ENCODE peak calls at places on chromosomes 11 and 22, in seven cellular contexts. One of them, this sample, is unnamed.

GRCh38 chr22:28884754-28885375 is 1.5 kb downstream of the ZNRF3 start:
- DNase-seq in mesendoderm: peak
- DNase-seq in H9: no peak
- DNase-seq in IMR-90: no peak
- DNase-seq in trophoblast cell: no peak
- DNase-seq in H1: no peak
- DNase-seq in neuronal stem cell: no peak
- DNase-seq in this sample: peak

GRCh38 chr11:82191690-82192089 is 542.0 kb downstream of the FAM181B start:
- DNase-seq in IMR-90: no peak
- DNase-seq in trophoblast cell: no peak
- DNase-seq in neuronal stem cell: no peak
- DNase-seq in H1: no peak
- DNase-seq in H9: no peak
- DNase-seq in mesendoderm: no peak
- DNase-seq in this sample: no peak

GRCh38 chr11:95592455-95592854 is 197.1 kb downstream of the FAM76B start:
- DNase-seq in trophoblast cell: no peak
- DNase-seq in H1: peak
- DNase-seq in IMR-90: peak
- DNase-seq in H9: peak
- DNase-seq in neuronal stem cell: no peak
- DNase-seq in mesendoderm: peak
- DNase-seq in this sample: peak

GRCh38 chr11:128343870-128344269 is 243.5 kb downstream of the ETS1 start:
- DNase-seq in H9: no peak
- DNase-seq in H1: no peak
- DNase-seq in mesendoderm: no peak
- DNase-seq in neuronal stem cell: no peak
- DNase-seq in trophoblast cell: no peak
- DNase-seq in IMR-90: peak
- DNase-seq in this sample: no peak

GRCh38 chr11:66047541-66048365 is 1.2 kb downstream of the GAL3ST3 start:
- DNase-seq in IMR-90: no peak
- DNase-seq in mesendoderm: no peak
- DNase-seq in trophoblast cell: no peak
- DNase-seq in H9: no peak
- DNase-seq in H1: no peak
- DNase-seq in neuronal stem cell: no peak
- DNase-seq in this sample: no peak

GRCh38 chr11:74646215-74646614 is 53.8 kb downstream of the POLD3 start:
- DNase-seq in trophoblast cell: no peak
- DNase-seq in H9: no peak
- DNase-seq in IMR-90: no peak
- DNase-seq in neuronal stem cell: no peak
- DNase-seq in H1: no peak
- DNase-seq in mesendoderm: no peak
- DNase-seq in this sample: no peak

GRCh38 chr11:28981331-28981865 is 873.2 kb downstream of the METTL15 start:
- DNase-seq in neuronal stem cell: no peak
- DNase-seq in IMR-90: peak
- DNase-seq in H9: no peak
- DNase-seq in mesendoderm: no peak
- DNase-seq in H1: no peak
- DNase-seq in trophoblast cell: no peak
- DNase-seq in this sample: no peak

GRCh38 chr22:24945430-24945829 is 1.1 kb downstream of the LHFPL7 start:
- DNase-seq in mesendoderm: no peak
- DNase-seq in H9: no peak
- DNase-seq in neuronal stem cell: no peak
- DNase-seq in trophoblast cell: no peak
- DNase-seq in H1: no peak
- DNase-seq in IMR-90: no peak
- DNase-seq in this sample: no peak

GRCh38 chr11:126150256-126150655 is 61.2 kb downstream of the RPUSD4 start:
- DNase-seq in mesendoderm: no peak
- DNase-seq in neuronal stem cell: no peak
- DNase-seq in H9: no peak
- DNase-seq in IMR-90: no peak
- DNase-seq in trophoblast cell: no peak
- DNase-seq in H1: no peak
- DNase-seq in this sample: no peak

GRCh38 chr11:1875093-1875785 is 16.5 kb downstream of the PRR33 start:
- DNase-seq in H9: no peak
- DNase-seq in trophoblast cell: no peak
- DNase-seq in H1: no peak
- DNase-seq in neuronal stem cell: no peak
- DNase-seq in IMR-90: no peak
- DNase-seq in mesendoderm: no peak
- DNase-seq in this sample: no peak

GRCh38 chr11:8225589-8226036 is 38.1 kb downstream of the LMO1 start:
- DNase-seq in neuronal stem cell: peak
- DNase-seq in H1: peak
- DNase-seq in H9: peak
- DNase-seq in mesendoderm: peak
- DNase-seq in trophoblast cell: peak
- DNase-seq in IMR-90: peak
- DNase-seq in this sample: peak

GRCh38 chr11:96863520-96863919 is 473.7 kb downstream of the JRKL start:
- DNase-seq in trophoblast cell: no peak
- DNase-seq in H1: no peak
- DNase-seq in mesendoderm: no peak
- DNase-seq in IMR-90: no peak
- DNase-seq in H9: no peak
- DNase-seq in neuronal stem cell: no peak
- DNase-seq in this sample: no peak

GRCh38 chr11:125192194-125192593 is 27.6 kb downstream of the PKNOX2 start:
- DNase-seq in IMR-90: no peak
- DNase-seq in mesendoderm: peak
- DNase-seq in H9: no peak
- DNase-seq in neuronal stem cell: no peak
- DNase-seq in trophoblast cell: no peak
- DNase-seq in H1: no peak
- DNase-seq in this sample: no peak

GRCh38 chr22:25680949-25681348 is 61.0 kb upstream of the MYO18B start:
- DNase-seq in mesendoderm: no peak
- DNase-seq in neuronal stem cell: no peak
- DNase-seq in IMR-90: no peak
- DNase-seq in H1: no peak
- DNase-seq in H9: no peak
- DNase-seq in trophoblast cell: no peak
- DNase-seq in this sample: no peak

GRCh38 chr11:4183410-4184057 is 88.9 kb downstream of the RRM1 start:
- DNase-seq in trophoblast cell: no peak
- DNase-seq in IMR-90: no peak
- DNase-seq in H1: no peak
- DNase-seq in neuronal stem cell: no peak
- DNase-seq in H9: no peak
- DNase-seq in mesendoderm: no peak
- DNase-seq in this sample: no peak

GRCh38 chr11:7955191-7955590 is 10.1 kb downstream of the NLRP10 start:
- DNase-seq in IMR-90: no peak
- DNase-seq in H9: no peak
- DNase-seq in neuronal stem cell: no peak
- DNase-seq in mesendoderm: no peak
- DNase-seq in trophoblast cell: no peak
- DNase-seq in H1: no peak
- DNase-seq in this sample: no peak

GRCh38 chr11:22666700-22667439 is 459 bp downstream of the GAS2 start:
- DNase-seq in trophoblast cell: no peak
- DNase-seq in mesendoderm: peak
- DNase-seq in neuronal stem cell: peak
- DNase-seq in IMR-90: no peak
- DNase-seq in H9: peak
- DNase-seq in H1: peak
- DNase-seq in this sample: peak

GRCh38 chr22:37464181-37464580 is 22.0 kb downstream of the MFNG start:
- DNase-seq in mesendoderm: no peak
- DNase-seq in neuronal stem cell: no peak
- DNase-seq in trophoblast cell: no peak
- DNase-seq in H1: no peak
- DNase-seq in IMR-90: no peak
- DNase-seq in H9: no peak
- DNase-seq in this sample: no peak

GRCh38 chr22:19497245-19497644 is 17.5 kb downstream of the CDC45 start:
- DNase-seq in neuronal stem cell: no peak
- DNase-seq in trophoblast cell: no peak
- DNase-seq in mesendoderm: no peak
- DNase-seq in IMR-90: peak
- DNase-seq in H1: no peak
- DNase-seq in H9: no peak
- DNase-seq in this sample: peak

GRCh38 chr22:23888615-23889401 is 5.4 kb upstream of the MIF start:
- DNase-seq in mesendoderm: peak
- DNase-seq in neuronal stem cell: no peak
- DNase-seq in IMR-90: peak
- DNase-seq in H9: no peak
- DNase-seq in trophoblast cell: no peak
- DNase-seq in H1: no peak
- DNase-seq in this sample: peak

GRCh38 chr22:37208401-37209139 is 3.7 kb downstream of the SSTR3 start:
- DNase-seq in mesendoderm: no peak
- DNase-seq in trophoblast cell: no peak
- DNase-seq in neuronal stem cell: no peak
- DNase-seq in IMR-90: no peak
- DNase-seq in H1: no peak
- DNase-seq in H9: no peak
- DNase-seq in this sample: no peak

GRCh38 chr11:74069146-74070046 is 60.5 kb upstream of the UCP3 start:
- DNase-seq in H1: no peak
- DNase-seq in IMR-90: peak
- DNase-seq in trophoblast cell: peak
- DNase-seq in neuronal stem cell: no peak
- DNase-seq in mesendoderm: no peak
- DNase-seq in H9: no peak
- DNase-seq in this sample: no peak

GRCh38 chr11:62125316-62125715 is 1.5 kb downstream of the INCENP start:
- DNase-seq in IMR-90: no peak
- DNase-seq in H1: no peak
- DNase-seq in H9: no peak
- DNase-seq in mesendoderm: no peak
- DNase-seq in neuronal stem cell: no peak
- DNase-seq in trophoblast cell: no peak
- DNase-seq in this sample: no peak

GRCh38 chr11:12599408-12600143 is 74.6 kb upstream of the TEAD1 start:
- DNase-seq in H1: peak
- DNase-seq in H9: peak
- DNase-seq in mesendoderm: peak
- DNase-seq in IMR-90: no peak
- DNase-seq in neuronal stem cell: peak
- DNase-seq in trophoblast cell: peak
- DNase-seq in this sample: peak

GRCh38 chr22:36644333-36644757 is 59.2 kb downstream of the CACNG2 start:
- DNase-seq in IMR-90: peak
- DNase-seq in H1: peak
- DNase-seq in H9: peak
- DNase-seq in trophoblast cell: peak
- DNase-seq in mesendoderm: peak
- DNase-seq in neuronal stem cell: peak
- DNase-seq in this sample: peak

GRCh38 chr11:15903246-15903645 is 453.1 kb downstream of the SOX6 start:
- DNase-seq in H9: no peak
- DNase-seq in H1: no peak
- DNase-seq in mesendoderm: peak
- DNase-seq in neuronal stem cell: no peak
- DNase-seq in trophoblast cell: peak
- DNase-seq in IMR-90: no peak
- DNase-seq in this sample: no peak

GRCh38 chr22:31872209-31872608 is 72.1 kb upstream of the YWHAH start:
- DNase-seq in neuronal stem cell: no peak
- DNase-seq in trophoblast cell: no peak
- DNase-seq in mesendoderm: peak
- DNase-seq in H9: peak
- DNase-seq in IMR-90: no peak
- DNase-seq in H1: peak
- DNase-seq in this sample: peak

GRCh38 chr11:79561496-79561895 is 120.7 kb upstream of the TENM4 start:
- DNase-seq in H1: no peak
- DNase-seq in trophoblast cell: peak
- DNase-seq in mesendoderm: no peak
- DNase-seq in IMR-90: no peak
- DNase-seq in neuronal stem cell: no peak
- DNase-seq in H9: no peak
- DNase-seq in this sample: no peak

GRCh38 chr11:35029979-35030378 is 109.0 kb upstream of the CD44 start:
- DNase-seq in H1: no peak
- DNase-seq in H9: no peak
- DNase-seq in IMR-90: peak
- DNase-seq in neuronal stem cell: no peak
- DNase-seq in trophoblast cell: peak
- DNase-seq in mesendoderm: peak
- DNase-seq in this sample: peak

DNA sequence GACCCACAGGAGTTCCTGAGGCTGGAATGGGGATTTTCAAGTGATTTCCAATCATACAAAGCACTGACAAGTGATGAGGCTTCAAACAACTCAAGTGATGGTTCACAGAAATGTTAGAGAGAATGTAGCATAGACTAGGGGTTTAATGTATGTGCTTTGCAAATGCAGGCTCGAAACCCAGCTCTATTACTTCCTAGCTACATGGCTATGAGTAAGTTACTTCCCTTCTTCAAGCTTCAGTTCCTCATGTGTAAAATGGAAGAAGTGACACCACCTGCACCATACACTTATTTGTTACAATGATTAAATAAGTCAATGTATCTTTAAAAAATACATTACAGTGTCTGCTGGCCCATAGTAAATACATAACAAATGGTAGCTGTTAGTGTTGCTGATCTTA is 139.8 kb downstream of the CCDC81 start:
- DNase-seq in H1: no peak
- DNase-seq in neuronal stem cell: no peak
- DNase-seq in mesendoderm: no peak
- DNase-seq in trophoblast cell: no peak
- DNase-seq in IMR-90: no peak
- DNase-seq in H9: no peak
- DNase-seq in this sample: no peak
- H3K4ac ChIP-seq in H1: no peak
- H3K4ac ChIP-seq in neuronal stem cell: no peak
- H3K4ac ChIP-seq in mesendoderm: peak
- H3K4ac ChIP-seq in trophoblast cell: no peak
- H3K4ac ChIP-seq in IMR-90: no peak
- H3K4ac ChIP-seq in H9: no peak
- H3K4ac ChIP-seq in this sample: peak

GRCh38 chr22:45922256-45922655 is 54.7 kb downstream of the WNT7B start:
- DNase-seq in trophoblast cell: no peak
- DNase-seq in H1: no peak
- DNase-seq in neuronal stem cell: no peak
- DNase-seq in IMR-90: no peak
- DNase-seq in mesendoderm: no peak
- DNase-seq in H9: no peak
- DNase-seq in this sample: no peak
- H3K4ac ChIP-seq in trophoblast cell: no peak
- H3K4ac ChIP-seq in H1: no peak
- H3K4ac ChIP-seq in neuronal stem cell: no peak
- H3K4ac ChIP-seq in IMR-90: no peak
- H3K4ac ChIP-seq in mesendoderm: no peak
- H3K4ac ChIP-seq in H9: no peak
- H3K4ac ChIP-seq in this sample: no peak

GRCh38 chr11:37110383-37110782 is 512.3 kb upstream of the RAG2 start:
- DNase-seq in H9: no peak
- DNase-seq in mesendoderm: peak
- DNase-seq in H1: no peak
- DNase-seq in neuronal stem cell: no peak
- DNase-seq in trophoblast cell: no peak
- DNase-seq in IMR-90: no peak
- DNase-seq in this sample: no peak
- H3K4ac ChIP-seq in H9: no peak
- H3K4ac ChIP-seq in mesendoderm: no peak
- H3K4ac ChIP-seq in H1: no peak
- H3K4ac ChIP-seq in neuronal stem cell: no peak
- H3K4ac ChIP-seq in trophoblast cell: no peak
- H3K4ac ChIP-seq in IMR-90: no peak
- H3K4ac ChIP-seq in this sample: no peak

GRCh38 chr11:75945925-75946324 is 130.9 kb downstream of the UVRAG start:
- DNase-seq in H9: no peak
- DNase-seq in neuronal stem cell: no peak
- DNase-seq in IMR-90: no peak
- DNase-seq in trophoblast cell: no peak
- DNase-seq in H1: no peak
- DNase-seq in mesendoderm: no peak
- DNase-seq in this sample: no peak
- H3K4ac ChIP-seq in H9: no peak
- H3K4ac ChIP-seq in neuronal stem cell: no peak
- H3K4ac ChIP-seq in IMR-90: no peak
- H3K4ac ChIP-seq in trophoblast cell: no peak
- H3K4ac ChIP-seq in H1: no peak
- H3K4ac ChIP-seq in mesendoderm: no peak
- H3K4ac ChIP-seq in this sample: no peak